ENCODE peak calls at places on chromosomes 4 and X, in five cellular contexts. X is neuronal stem cell, H is mesendoderm, W is H1, V is IMR-90. L is an unnamed sample. For H3K4me1, the result is how much of the 10 kb centered on the place peaks cover.

GRCh38 chr4:77635246-77635645 is 29.6 kb downstream of the CXCL13 start:
- DNase-seq in X (no peak), H (no peak), W (no peak), V (no peak), L (no peak)

GRCh38 chrX:103697687-103698086 is 11.2 kb upstream of the MORF4L2 start:
- DNase-seq in X (no peak), H (peak), W (no peak), V (no peak), L (no peak)

GRCh38 chr4:69649207-69649606 is 3.8 kb downstream of the UGT2A1 start:
- DNase-seq in X (no peak), H (no peak), W (no peak), V (no peak), L (no peak)

GRCh38 chrX:153642313-153642654 is 4.7 kb upstream of the DUSP9 start:
- DNase-seq in X (no peak), H (no peak), W (no peak), V (no peak), L (no peak)

GRCh38 chrX:40646489-40647306 is 663 bp downstream of the CXorf38 start:
- DNase-seq in X (peak), H (peak), W (no peak), V (peak), L (peak)

GRCh38 chr4:176099314-176099713 is 33.7 kb downstream of the WDR17 start:
- DNase-seq in X (no peak), H (peak), W (no peak), V (peak), L (no peak)

GRCh38 chrX:21838937-21839333 is 482 bp upstream of the MBTPS2 start:
- DNase-seq in X (no peak), H (no peak), W (no peak), V (peak), L (peak)

GRCh38 chrX:100812216-100813158 is 7.7 kb upstream of the CSTF2 start:
- DNase-seq in X (no peak), H (peak), W (no peak), V (no peak), L (no peak)

GRCh38 chr4:69830529-69831269 is 29.2 kb downstream of the SULT1E1 start:
- DNase-seq in X (no peak), H (peak), W (no peak), V (no peak), L (no peak)

GRCh38 chr4:31194823-31195222 is 474.7 kb downstream of the PCDH7 start:
- DNase-seq in X (no peak), H (no peak), W (no peak), V (no peak), L (no peak)

GRCh38 chr4:62670509-62670908 is 1470.4 kb downstream of the ADGRL3 start:
- DNase-seq in X (no peak), H (no peak), W (no peak), V (no peak), L (peak)

GRCh38 chr4:176957353-176958118 is 164.8 kb upstream of the VEGFC start:
- DNase-seq in X (no peak), H (no peak), W (no peak), V (no peak), L (no peak)

GRCh38 chrX:101950581-101950980 is 18.8 kb upstream of the ZMAT1 start:
- DNase-seq in X (no peak), H (no peak), W (no peak), V (no peak), L (no peak)

GRCh38 chr4:88613417-88613875 is 21.2 kb downstream of the HERC3 start:
- DNase-seq in X (no peak), H (no peak), W (no peak), V (no peak), L (no peak)

GRCh38 chr4:78481180-78481579 is 70.4 kb upstream of the ANXA3 start:
- DNase-seq in X (no peak), H (peak), W (no peak), V (peak), L (peak)

GRCh38 chr4:185149392-185149791 is 6.3 kb downstream of the SLC25A4 start:
- DNase-seq in X (no peak), H (no peak), W (no peak), V (no peak), L (no peak)

GRCh38 chr4:179709961-179710624 is 2267.9 kb upstream of the AGA start:
- DNase-seq in X (peak), H (peak), W (peak), V (no peak), L (no peak)

GRCh38 chrX:47500541-47500940 is 17.5 kb upstream of the ZNF41 start:
- DNase-seq in X (no peak), H (no peak), W (no peak), V (no peak), L (no peak)

GRCh38 chr4:44145868-44146267 is 302.7 kb downstream of the KCTD8 start:
- DNase-seq in X (no peak), H (peak), W (no peak), V (peak), L (peak)

GRCh38 chrX:40831750-40832149 is 96.4 kb upstream of the MED14 start:
- DNase-seq in X (no peak), H (no peak), W (no peak), V (no peak), L (no peak)

GRCh38 chrX:154123241-154124219 is 20.5 kb upstream of the OPN1LW start:
- DNase-seq in X (no peak), H (peak), W (no peak), V (no peak), L (no peak)

GRCh38 chrX:150363561-150364346 is 637 bp downstream of the MAMLD1 start:
- DNase-seq in X (no peak), H (peak), W (no peak), V (peak), L (peak)

GRCh38 chr4:86011117-86011516 is 348.7 kb downstream of the MAPK10 start:
- DNase-seq in X (no peak), H (no peak), W (no peak), V (peak), L (peak)

GRCh38 chrX:102765217-102765616 is 44.7 kb downstream of the GPRASP3 start:
- DNase-seq in X (no peak), H (no peak), W (no peak), V (peak), L (peak)

GRCh38 chr4:48033825-48034413 is 17.3 kb downstream of the NIPAL1 start:
- DNase-seq in X (no peak), H (peak), W (no peak), V (peak), L (peak)

GRCh38 chr4:33722254-33722653 is 2522.1 kb downstream of the ARAP2 start:
- DNase-seq in X (no peak), H (no peak), W (no peak), V (no peak), L (peak)

GRCh38 chr4:6695660-6696581 is 2.2 kb downstream of the S100P start:
- DNase-seq in X (no peak), H (no peak), W (no peak), V (peak), L (peak)

GRCh38 chr4:41178372-41179085 is 35.8 kb downstream of the APBB2 start:
- DNase-seq in X (no peak), H (no peak), W (no peak), V (peak), L (peak)

GRCh38 chrX:71623714-71624113 is 5.4 kb upstream of the CXCR3 start:
- DNase-seq in X (no peak), H (no peak), W (no peak), V (no peak), L (no peak)

DNA sequence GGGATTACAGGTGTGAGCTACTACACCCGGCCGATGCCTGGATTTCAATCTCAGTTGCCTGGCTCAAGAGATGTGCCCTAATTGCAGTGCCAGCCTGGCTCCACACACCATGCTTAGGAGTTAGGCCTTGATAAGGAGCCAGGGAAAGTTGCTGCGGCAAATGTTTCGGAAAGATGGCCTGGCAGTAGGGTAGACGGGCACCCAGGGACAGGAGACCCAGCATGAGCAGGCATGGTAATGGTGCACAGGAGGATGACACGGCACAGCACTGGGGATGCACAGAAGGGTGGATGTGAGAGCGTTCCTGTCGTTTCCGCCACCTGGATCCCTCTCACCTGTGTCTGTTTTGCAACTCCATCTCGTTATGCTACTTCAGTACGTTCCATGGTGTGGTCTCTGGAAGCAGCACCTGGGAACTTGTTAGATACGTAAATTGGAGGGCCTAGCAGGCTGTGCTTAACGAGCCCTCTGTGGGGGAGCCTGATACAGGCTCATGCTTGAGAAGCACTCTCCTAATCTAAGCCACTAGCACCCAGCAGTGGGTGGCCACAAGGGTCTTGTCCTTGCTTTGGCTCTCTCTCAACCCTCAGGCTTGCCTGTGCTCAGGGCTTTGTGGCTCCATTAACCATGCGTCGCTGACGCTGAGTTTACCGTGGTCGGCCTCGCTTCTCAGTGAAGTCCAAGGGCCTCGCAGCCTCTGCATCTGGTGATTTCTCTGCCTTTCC is 20.3 kb downstream of the RNF4 start:
- DNase-seq in X (no peak), H (peak), W (no peak), V (no peak), L (no peak)
- H3K4ac ChIP-seq in X (no peak), H (no peak), W (no peak), V (peak), L (no peak)

GRCh38 chr4:182068920-182069319 is 174.3 kb upstream of the TENM3 start:
- DNase-seq in X (no peak), H (no peak), W (no peak), V (no peak), L (no peak)

GRCh38 chr4:182074139-182074538 is 169.1 kb upstream of the TENM3 start:
- DNase-seq in X (no peak), H (no peak), W (no peak), V (no peak), L (no peak)

GRCh38 chr4:182074842-182075241 is 168.4 kb upstream of the TENM3 start:
- DNase-seq in X (no peak), H (no peak), W (no peak), V (no peak), L (no peak)

GRCh38 chr4:182067828-182068227 is 175.4 kb upstream of the TENM3 start:
- DNase-seq in X (no peak), H (no peak), W (no peak), V (no peak), L (no peak)

DNA sequence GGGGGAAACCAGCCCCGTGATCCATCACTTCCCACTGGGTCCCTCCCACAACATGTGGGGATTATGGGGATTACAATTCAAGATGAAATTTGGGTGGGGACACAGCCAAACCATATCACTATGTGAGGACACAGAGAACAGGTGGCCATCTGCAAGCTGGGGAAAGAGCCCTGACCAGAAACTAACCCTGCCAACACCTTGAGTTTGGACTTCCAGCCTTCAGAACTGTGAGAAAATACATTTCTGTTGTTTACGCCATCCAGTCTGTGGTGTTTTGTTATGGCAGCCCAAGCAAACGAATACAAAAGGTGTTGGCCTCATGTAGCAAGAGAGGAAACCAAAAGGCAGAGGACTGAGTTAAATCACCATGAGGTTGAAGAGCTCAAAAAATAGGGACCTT is 169.9 kb upstream of the TENM3 start:
- DNase-seq in X (no peak), H (no peak), W (no peak), V (no peak), L (no peak)
- H3K4me1 ChIP-seq in X (under half), H (under half), W (under half), V (under half), L (under half)

GRCh38 chr4:522911-523443 is 24.0 kb downstream of the PIGG start:
- DNase-seq in X (no peak), H (no peak), W (no peak), V (no peak), L (no peak)

GRCh38 chr4:524196-524595 is 25.2 kb downstream of the PIGG start:
- DNase-seq in X (no peak), H (no peak), W (no peak), V (no peak), L (no peak)

GRCh38 chr4:521636-522330 is 22.8 kb downstream of the PIGG start:
- DNase-seq in X (no peak), H (no peak), W (no peak), V (no peak), L (no peak)

GRCh38 chr4:522438-522837 is 23.4 kb downstream of the PIGG start:
- DNase-seq in X (no peak), H (no peak), W (no peak), V (no peak), L (no peak)

DNA sequence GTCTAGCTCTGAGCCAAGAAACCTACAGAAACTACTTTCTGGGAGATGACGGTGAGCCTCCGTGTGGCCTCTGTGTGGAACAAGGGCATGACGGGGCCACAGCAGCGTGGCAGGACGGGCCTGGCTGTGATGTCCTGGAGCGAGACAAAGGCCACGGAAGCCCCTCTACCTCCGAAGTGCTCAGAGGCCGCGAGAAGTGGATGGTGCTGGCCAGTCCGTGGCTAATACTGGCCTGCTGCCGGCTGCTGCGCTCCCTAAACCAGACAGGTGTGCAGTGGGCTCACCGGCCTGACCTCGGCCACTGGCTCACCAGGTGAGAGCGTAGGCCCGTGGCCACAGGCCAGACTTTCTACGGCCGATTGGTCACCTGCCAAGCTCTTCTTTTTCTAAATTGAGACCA is 24.6 kb downstream of the PIGG start:
- DNase-seq in X (no peak), H (no peak), W (no peak), V (no peak), L (no peak)
- H2BK15ac ChIP-seq in X (no peak), H (no peak), W (no peak), V (no peak), L (no peak)

GRCh38 chr4:129087516-129087915 is 5.8 kb downstream of the SCLT1 start:
- DNase-seq in X (no peak), H (no peak), W (no peak), V (no peak), L (no peak)
- H3K4ac ChIP-seq in X (no peak), H (no peak), W (no peak), V (no peak), L (no peak)

GRCh38 chrX:42378857-42379256 is 399.1 kb downstream of the PPP1R2C start:
- DNase-seq in X (no peak), H (no peak), W (no peak), V (no peak), L (no peak)

DNA sequence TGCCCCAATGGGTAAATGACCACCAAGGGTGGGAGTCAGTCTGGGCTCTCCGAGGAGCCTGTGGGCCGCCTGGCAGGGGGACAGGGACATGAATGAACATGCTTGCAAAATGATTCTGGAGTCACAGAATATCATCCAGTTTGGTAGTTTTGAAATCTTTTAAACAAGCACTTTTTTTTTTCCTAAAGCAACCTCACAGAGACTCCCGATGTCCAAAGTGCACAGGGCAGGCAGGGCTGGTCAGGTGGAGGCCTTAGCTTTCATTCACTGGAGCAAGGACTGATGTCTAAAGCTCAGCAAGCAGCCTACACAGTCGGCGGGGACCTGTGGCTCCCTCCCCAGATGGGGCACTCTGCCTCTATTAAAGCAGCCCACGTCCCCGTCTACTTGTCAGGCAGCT is 402.9 kb downstream of the PPP1R2C start:
- DNase-seq in X (no peak), H (no peak), W (no peak), V (no peak), L (no peak)
- H3K4me1 ChIP-seq in X (under half), H (under half), W (under half), V (under half), L (under half)

GRCh38 chrX:39133971-39134370 is 332.7 kb downstream of the MID1IP1 start:
- DNase-seq in X (no peak), H (peak), W (peak), V (no peak), L (no peak)

GRCh38 chrX:39140581-39140980 is 339.3 kb downstream of the MID1IP1 start:
- DNase-seq in X (no peak), H (no peak), W (no peak), V (no peak), L (no peak)

DNA sequence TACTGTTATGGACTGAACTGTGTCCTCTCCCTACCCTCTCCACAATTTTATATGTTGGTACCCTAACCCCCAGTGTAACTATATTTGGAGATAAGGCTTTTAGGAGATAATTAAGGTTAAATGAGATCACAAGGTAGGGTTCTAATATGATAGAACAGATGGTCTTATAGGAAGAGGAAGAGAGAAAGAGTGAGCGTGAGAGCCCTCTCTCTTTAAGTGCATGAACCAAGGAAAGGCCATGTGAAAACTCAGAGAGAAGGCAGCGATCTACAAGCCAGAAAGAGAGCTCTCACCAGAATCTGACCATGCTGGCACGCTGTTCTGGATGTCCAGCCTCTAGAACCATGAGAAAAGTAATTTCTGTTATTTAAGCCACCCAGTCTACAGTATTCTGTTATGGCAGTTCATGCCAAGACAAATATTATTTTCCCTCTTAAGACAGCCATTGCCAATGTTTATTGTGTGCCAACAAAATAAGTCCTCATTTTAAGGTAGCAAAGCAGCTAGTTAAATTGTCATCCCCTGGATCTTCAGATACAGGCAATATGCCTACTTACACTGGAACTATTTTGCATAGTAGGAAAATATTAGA is 336.2 kb downstream of the MID1IP1 start:
- DNase-seq in X (no peak), H (no peak), W (no peak), V (no peak), L (no peak)
- H2BK15ac ChIP-seq in X (no peak), H (no peak), W (no peak), V (no peak), L (no peak)

DNA sequence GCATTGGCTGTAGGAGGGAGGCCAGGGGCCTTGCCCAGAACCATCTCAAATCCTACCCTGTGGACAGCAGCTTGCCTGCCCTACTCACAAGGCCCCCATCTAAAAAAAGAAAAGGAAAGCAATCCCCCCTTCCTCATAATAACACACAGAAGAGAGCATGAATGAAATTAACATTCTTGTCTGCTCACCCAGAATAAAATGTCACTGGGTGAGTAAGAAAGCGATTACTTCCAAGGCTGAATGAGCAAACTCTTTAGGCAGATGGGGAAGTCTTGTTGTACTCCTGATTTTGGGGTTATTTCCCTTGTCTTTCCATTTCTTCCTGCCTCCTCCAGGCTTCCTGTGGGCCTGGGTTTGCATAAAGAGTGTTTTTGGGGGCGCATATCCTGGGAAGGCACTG is 248.2 kb upstream of the GATB start:
- DNase-seq in X (peak), H (no peak), W (no peak), V (no peak), L (no peak)
- H3K4ac ChIP-seq in X (no peak), H (no peak), W (no peak), V (no peak), L (no peak)

GRCh38 chrX:68685722-68686683 is 38.5 kb downstream of the STARD8 start:
- DNase-seq in X (no peak), H (peak), W (no peak), V (peak), L (peak)

GRCh38 chrX:68683580-68683979 is 36.1 kb downstream of the STARD8 start:
- DNase-seq in X (no peak), H (no peak), W (no peak), V (no peak), L (no peak)

GRCh38 chrX:68684291-68684918 is 36.9 kb downstream of the STARD8 start:
- DNase-seq in X (no peak), H (peak), W (no peak), V (no peak), L (peak)

GRCh38 chrX:68686684-68687045 is 39.2 kb downstream of the STARD8 start:
- DNase-seq in X (no peak), H (peak), W (no peak), V (no peak), L (peak)

GRCh38 chrX:68684919-68685304 is 37.4 kb downstream of the STARD8 start:
- DNase-seq in X (no peak), H (no peak), W (no peak), V (no peak), L (no peak)
- H3K4me1 ChIP-seq in X (under half), H (under half), W (under half), V (under half), L (under half)

L was measured in mesenchymal stem cell.